ENCODE peak calls at places on chromosomes 1 and 21, in ten cellular contexts. O is WTC11; N is spleen; F is epithelial cell of esophagus; X is mesendoderm; I is hypothalamus; V is stimulated activated CD4-positive, alpha-beta T cell treated with anti-CD3 and anti-CD28 coated beads, TNF-alpha, amount 100 ng/mL, for 4 hours; G is caudate nucleus; Y is amniotic stem cell; L is T-helper 9 cell. B is an unnamed sample.

GRCh38 chr1:84698151-84698651 is 7.9 kb upstream of the SSX2IP start:
- DNase-seq in Y (peak; percentile 26), F (peak; percentile 63), X (no peak), O (no peak), N (no peak), L (no peak), I (no peak), G (no peak), V (no peak), B (no peak)

GRCh38 chr1:177756161-177756560 is 213.7 kb downstream of the SEC16B start:
- DNase-seq in O (no peak), V (no peak), X (no peak), N (no peak), G (no peak), I (no peak), F (no peak), L (no peak), Y (no peak), B (no peak)

GRCh38 chr1:38502772-38503171 is 356.8 kb downstream of the RRAGC start:
- DNase-seq in I (no peak), G (no peak), N (no peak), O (peak; percentile 84), Y (no peak), L (no peak), X (peak; percentile 94), F (no peak), V (no peak), B (no peak)

GRCh38 chr1:232707142-232707541 is 77.2 kb upstream of the SIPA1L2 start:
- DNase-seq in N (no peak), L (no peak), X (no peak), V (no peak), F (peak; percentile 86), O (no peak), G (no peak), Y (no peak), I (no peak), B (no peak)

GRCh38 chr21:27365394-27365793 is 398.5 kb upstream of the ADAMTS5 start:
- DNase-seq in L (no peak), X (no peak), V (no peak), Y (no peak), O (no peak), I (no peak), N (no peak), G (no peak), F (peak; percentile 33), B (no peak)

GRCh38 chr1:39170731-39171375 is 33.6 kb upstream of the MACF1 start:
- DNase-seq in F (no peak), O (peak; percentile 41), N (no peak), Y (no peak), L (no peak), V (no peak), G (no peak), X (peak; percentile 81), I (no peak), B (no peak)

GRCh38 chr21:31566611-31567010 is 92.9 kb upstream of the SOD1 start:
- DNase-seq in L (no peak), F (no peak), O (no peak), G (no peak), N (peak; percentile 61), V (no peak), Y (no peak), I (no peak), X (peak; percentile 48), B (no peak)

GRCh38 chr1:78005755-78006154 is 1.0 kb downstream of the DNAJB4 start:
- DNase-seq in N (no peak), X (no peak), L (no peak), Y (peak; percentile 90), V (no peak), F (peak; percentile 80), G (no peak), I (no peak), O (no peak), B (no peak)

GRCh38 chr1:111213412-111213811 is 13.0 kb upstream of the DENND2D start:
- DNase-seq in X (no peak), I (no peak), L (no peak), G (no peak), N (no peak), V (no peak), F (no peak), O (no peak), Y (no peak), B (no peak)

GRCh38 chr1:221961532-221962292 is 219.8 kb upstream of the DUSP10 start:
- DNase-seq in I (no peak), F (peak; percentile 52), N (no peak), X (peak; percentile 40), L (peak; percentile 1), G (no peak), V (no peak), O (no peak), Y (no peak), B (no peak)

GRCh38 chr1:205973377-205974232 is 29.6 kb downstream of the RAB7B start:
- DNase-seq in L (no peak), G (no peak), Y (no peak), O (no peak), X (no peak), I (no peak), F (no peak), V (no peak), N (no peak), B (no peak)

GRCh38 chr1:93680121-93681094 is 1.2 kb downstream of the BCAR3 start:
- DNase-seq in Y (peak; percentile 85), V (no peak), F (peak; percentile 92), X (peak; percentile 96), I (peak; percentile 68), N (peak; percentile 91), G (peak; percentile 44), O (peak; percentile 89), L (no peak), B (peak; percentile 84)

GRCh38 chr1:99171126-99171813 is 93.0 kb upstream of the PLPPR4 start:
- DNase-seq in G (no peak), Y (no peak), V (no peak), I (no peak), F (no peak), L (no peak), X (peak; percentile 11), O (no peak), N (no peak), B (no peak)

GRCh38 chr1:213065800-213066199 is 14.8 kb downstream of the RPS6KC1 start:
- DNase-seq in F (no peak), N (no peak), G (no peak), O (no peak), X (no peak), V (no peak), I (no peak), L (no peak), Y (no peak), B (no peak)

GRCh38 chr1:218347316-218347712 is 2.2 kb downstream of the TGFB2 start:
- DNase-seq in V (no peak), O (peak; percentile 37), N (no peak), I (peak; percentile 36), G (no peak), L (no peak), F (peak; percentile 14), X (peak; percentile 44), Y (no peak), B (no peak)

GRCh38 chr1:186244825-186245224 is 130.2 kb downstream of the TPR start:
- DNase-seq in L (no peak), Y (no peak), N (no peak), X (peak; percentile 28), I (no peak), O (peak; percentile 58), G (no peak), V (no peak), F (peak; percentile 19), B (no peak)

GRCh38 chr1:24403806-24404205 is 9.8 kb downstream of the STPG1 start:
- DNase-seq in I (no peak), X (no peak), O (no peak), N (no peak), L (no peak), G (no peak), V (no peak), F (no peak), Y (no peak), B (no peak)

GRCh38 chr1:147627435-147628110 is 42.8 kb downstream of the ACP6 start:
- DNase-seq in X (peak; percentile 56), F (peak; percentile 50), G (peak; percentile 11), I (peak; percentile 18), V (no peak), O (peak; percentile 60), N (peak; percentile 86), Y (no peak), L (peak; percentile 38), B (no peak)

GRCh38 chr1:23149110-23149509 is 19.5 kb downstream of the LUZP1 start:
- DNase-seq in V (no peak), O (no peak), F (peak; percentile 56), I (no peak), X (no peak), G (no peak), L (no peak), Y (no peak), N (no peak), B (peak; percentile 34)

GRCh38 chr1:36172017-36172747 is 16.2 kb downstream of the MAP7D1 start:
- DNase-seq in V (no peak), X (no peak), N (no peak), O (no peak), F (no peak), Y (no peak), G (no peak), L (no peak), I (no peak), B (no peak)

GRCh38 chr1:164608651-164609057 is 49.7 kb downstream of the PBX1 start:
- DNase-seq in Y (no peak), X (no peak), O (no peak), N (no peak), G (no peak), F (no peak), V (no peak), L (no peak), I (no peak), B (no peak)

GRCh38 chr1:36874271-36875017 is 159.9 kb downstream of the GRIK3 start:
- DNase-seq in G (no peak), I (no peak), L (no peak), Y (no peak), F (no peak), O (no peak), N (no peak), X (no peak), V (no peak), B (no peak)

GRCh38 chr1:90340604-90341003 is 345.7 kb downstream of the ZNF326 start:
- DNase-seq in I (no peak), N (no peak), X (no peak), O (no peak), G (no peak), L (no peak), F (no peak), Y (no peak), V (no peak), B (no peak)

B was measured in left colon.